ENCODE peak calls at places on chromosomes 5 and 9, in six cellular contexts. Y is fibroblast of lung, H is hepatocyte, O is GM12878, U is transverse colon, M is Calu3. C is an unnamed sample.
A peak's percentile ranks its signal among the peaks of the same experiment; 100 is the strongest.

GRCh38 chr9:75932026-75932425 is 41.6 kb downstream of the PCSK5 start:
- DNase-seq in O (no peak), M (no peak), H (no peak), Y (no peak), U (no peak), C (no peak)

GRCh38 chr9:106869458-106869857 is 6.5 kb downstream of the ZNF462 start:
- DNase-seq in H (no peak), U (no peak), O (no peak), Y (peak; percentile 82), M (no peak), C (no peak)

GRCh38 chr9:34463098-34463900 is 4.7 kb downstream of the DNAI1 start:
- DNase-seq in M (peak; percentile 31), O (no peak), Y (peak; percentile 9), U (no peak), H (no peak), C (no peak)

GRCh38 chr9:106700676-106701075 is 162.3 kb upstream of the ZNF462 start:
- DNase-seq in O (no peak), Y (no peak), U (no peak), H (no peak), M (no peak), C (no peak)

GRCh38 chr5:34736445-34737119 is 80.5 kb downstream of the RAI14 start:
- DNase-seq in O (no peak), Y (no peak), H (no peak), U (no peak), M (peak; percentile 34), C (no peak)

GRCh38 chr5:125372694-125373621 is 626.5 kb upstream of the ZNF608 start:
- DNase-seq in H (peak; percentile 7), Y (peak; percentile 55), O (no peak), U (no peak), M (no peak), C (no peak)

GRCh38 chr9:134205636-134206316 is 41.4 kb upstream of the RNU6ATAC start:
- DNase-seq in H (no peak), M (no peak), Y (no peak), O (no peak), U (peak; percentile 55), C (no peak)

GRCh38 chr5:55104966-55105701 is 2.7 kb downstream of the GZMA start:
- DNase-seq in H (no peak), O (no peak), Y (no peak), U (no peak), M (no peak), C (no peak)

GRCh38 chr9:137269231-137269772 is 8.2 kb upstream of the TOR4A start:
- DNase-seq in Y (peak; percentile 77), H (peak; percentile 6), U (peak; percentile 78), M (no peak), O (peak; percentile 34), C (no peak)

GRCh38 chr9:126386088-126386487 is 59.5 kb downstream of the MVB12B start:
- DNase-seq in U (peak; percentile 56), Y (no peak), M (no peak), O (no peak), H (peak; percentile 40), C (peak; percentile 51)

GRCh38 chr9:107273634-107274033 is 9.4 kb upstream of the RAD23B start:
- DNase-seq in U (no peak), H (no peak), O (no peak), Y (no peak), M (no peak), C (no peak)

GRCh38 chr5:172687983-172688734 is 47.1 kb downstream of the NEURL1B start:
- DNase-seq in O (no peak), U (peak; percentile 61), H (no peak), M (no peak), Y (no peak), C (no peak)

GRCh38 chr9:111866976-111867375 is 29.6 kb upstream of the UGCG start:
- DNase-seq in M (peak; percentile 5), U (no peak), Y (peak; percentile 54), H (no peak), O (no peak), C (no peak)

GRCh38 chr5:103249068-103249467 is 9.5 kb upstream of the MACIR start:
- DNase-seq in M (no peak), O (no peak), U (no peak), Y (no peak), H (no peak), C (no peak)

GRCh38 chr5:61461412-61461811 is 129.4 kb downstream of the ZSWIM6 start:
- DNase-seq in H (peak; percentile 35), Y (no peak), U (no peak), M (peak; percentile 20), O (no peak), C (no peak)

GRCh38 chr5:86679529-86679928 is 61.8 kb downstream of the COX7C start:
- DNase-seq in O (no peak), M (peak; percentile 15), U (no peak), Y (peak; percentile 90), H (peak; percentile 73), C (no peak)

GRCh38 chr5:38556599-38557308 is at the start of gene LIFR:
- DNase-seq in H (peak; percentile 92), Y (peak; percentile 81), M (peak; percentile 83), U (peak; percentile 51), O (no peak), C (no peak)

GRCh38 chr5:165525268-165525667 is 2019.8 kb downstream of the MAT2B start:
- DNase-seq in M (no peak), H (peak; percentile 29), U (no peak), Y (peak; percentile 86), O (no peak), C (no peak)

GRCh38 chr9:116342071-116342470 is 188.5 kb downstream of the PAPPA start:
- DNase-seq in H (no peak), Y (no peak), M (no peak), O (no peak), U (no peak), C (no peak)

GRCh38 chr9:81035171-81035570 is 654.2 kb downstream of the TLE1 start:
- DNase-seq in U (no peak), Y (peak; percentile 52), O (no peak), H (no peak), M (no peak), C (no peak)

GRCh38 chr5:125611541-125611940 is 811.7 kb upstream of the GRAMD2B start:
- DNase-seq in H (no peak), Y (no peak), O (no peak), U (no peak), M (no peak), C (no peak)

DNA sequence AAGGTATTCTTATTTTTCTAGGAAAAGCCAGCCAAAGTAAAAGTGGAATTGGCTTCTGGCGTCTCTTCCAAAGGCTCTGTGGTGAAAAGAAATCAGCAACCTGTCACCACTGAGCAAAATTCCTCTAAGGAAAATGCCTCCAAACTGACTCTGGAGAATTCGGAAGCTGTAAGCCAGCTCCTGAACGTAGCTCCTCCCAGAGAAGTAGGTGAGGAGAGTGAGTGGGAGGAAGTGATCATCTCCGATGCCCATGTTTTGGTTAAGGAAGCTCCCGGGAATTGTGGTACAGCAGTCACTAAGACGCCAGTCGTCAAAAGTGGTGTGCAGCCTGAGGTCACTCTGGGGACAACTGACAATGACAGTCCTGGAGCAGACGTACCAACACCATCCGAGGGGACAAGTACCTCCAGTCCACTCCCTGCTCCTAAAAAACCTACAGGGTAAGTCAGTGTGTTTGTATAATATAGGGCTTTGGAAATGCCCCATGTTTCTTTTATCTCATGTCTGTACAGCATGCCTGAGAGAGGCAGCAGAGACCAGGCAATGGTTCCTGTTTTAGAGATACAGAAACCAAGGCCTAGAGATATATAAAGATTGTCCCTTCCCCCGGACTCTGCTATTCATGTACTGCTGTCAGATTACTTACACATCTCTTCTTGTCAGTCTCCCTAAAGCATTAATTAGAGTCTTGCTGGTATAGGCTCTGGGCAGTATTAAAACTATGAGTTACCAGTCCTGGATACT is 23.9 kb downstream of the HMGXB3 start:
- DNase-seq in Y (no peak), H (no peak), M (no peak), U (no peak), O (no peak), C (no peak)
- TF ChIP-seq CTCF in Y (no peak), H (peak; percentile 16), M (no peak), U (no peak), O (peak; percentile 25), C (no peak)

DNA sequence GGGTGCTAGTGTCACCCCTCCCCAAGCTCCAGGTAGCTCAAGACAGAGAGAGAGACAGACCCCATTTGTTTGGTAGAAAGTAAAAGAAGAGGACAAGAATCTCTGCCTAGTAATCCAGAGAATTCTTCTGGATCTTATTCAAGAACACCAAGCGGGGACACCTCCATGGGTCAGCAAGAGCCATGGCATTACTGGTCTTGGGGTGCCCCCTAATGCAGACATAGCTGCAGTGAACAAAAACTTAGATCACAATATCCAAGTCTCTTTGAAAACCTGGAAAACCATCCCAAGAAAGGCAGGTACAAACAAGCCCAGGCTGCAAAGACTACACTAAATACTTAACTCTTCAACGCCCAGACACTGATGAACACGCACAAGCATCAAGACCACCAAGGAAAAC is 29.9 kb upstream of the PDE4D start:
- DNase-seq in Y (peak; percentile 42), U (no peak), M (peak; percentile 9), O (no peak), H (peak; percentile 7), C (no peak)
- TF ChIP-seq CTCF in Y (peak; percentile 32), U (no peak), M (no peak), O (no peak), H (no peak), C (peak; percentile 28)

GRCh38 chr9:108889649-108890067 is 27.6 kb downstream of the ACTL7A start:
- DNase-seq in Y (peak; percentile 38), U (no peak), M (no peak), H (peak; percentile 31), O (no peak), C (no peak)
- TF ChIP-seq CTCF in Y (no peak), U (no peak), M (no peak), H (peak; percentile 39), O (no peak), C (peak; percentile 40)

DNA sequence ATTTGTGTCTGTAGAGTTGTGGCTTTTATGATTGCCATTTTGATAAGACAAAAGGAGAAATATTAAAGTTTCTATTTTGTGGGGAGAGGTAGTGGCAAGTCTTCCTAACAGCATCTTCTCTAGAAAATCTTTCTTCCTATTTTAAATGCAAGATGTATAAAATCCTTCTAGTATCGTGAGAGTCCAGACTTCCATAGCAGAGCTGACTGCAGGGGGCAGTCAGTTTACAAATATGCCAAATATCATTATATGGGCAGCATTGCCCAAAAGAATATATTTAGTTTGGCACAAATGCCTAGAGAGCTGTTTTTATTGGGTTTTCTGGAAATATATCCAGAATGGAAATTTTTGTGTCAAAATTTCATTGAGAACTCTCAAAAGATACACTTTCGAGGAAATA is 82.1 kb upstream of the ALDH1A1 start:
- DNase-seq in Y (no peak), O (no peak), U (no peak), M (no peak), H (no peak), C (no peak)
- TF ChIP-seq CTCF in Y (peak; percentile 11), O (no peak), U (no peak), M (no peak), H (no peak), C (no peak)

DNA sequence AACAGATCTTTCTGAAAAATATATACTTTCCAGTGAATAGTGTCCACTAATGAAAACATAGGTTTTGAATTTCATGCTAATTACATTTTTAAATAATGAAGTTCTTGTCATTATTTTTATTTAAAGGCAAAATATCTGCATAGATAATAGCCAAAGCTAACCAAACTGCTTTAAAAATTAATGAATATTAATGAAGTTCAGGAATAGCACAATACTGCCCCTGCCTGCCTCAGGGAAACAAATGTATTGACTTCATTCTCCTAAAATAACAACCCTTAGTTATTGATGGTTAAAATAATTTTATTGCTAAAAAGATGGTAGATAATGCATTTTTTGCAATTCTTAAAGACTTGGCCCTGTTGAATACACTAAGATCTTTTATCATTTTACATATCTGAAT is 103.6 kb upstream of the SSBP2 start:
- DNase-seq in O (no peak), Y (peak; percentile 19), U (no peak), M (no peak), H (no peak), C (no peak)
- TF ChIP-seq CTCF in O (peak; percentile 27), Y (no peak), U (peak; percentile 20), M (peak; percentile 19), H (peak; percentile 21), C (no peak)

C was measured in Caco-2.